ENCODE peak calls at places on chromosomes 2 and 18, in eight cellular contexts. C is K562, K is HCT116, R is H1, D is endothelial cell of umbilical vein, E is HepG2, P is GM12878, J is SK-N-SH. L is an unnamed sample.

GRCh38 chr2:223460774-223461211 is 141.4 kb downstream of the SCG2 start:
- DNase-seq in C (no peak), K (peak; percentile 67), R (no peak), D (peak; percentile 49), E (no peak), P (no peak), J (no peak), L (no peak)

GRCh38 chr2:133812826-133813617 is 244.8 kb upstream of the NCKAP5 start:
- DNase-seq in C (no peak), K (peak; percentile 65), R (no peak), D (peak; percentile 78), E (no peak), P (no peak), J (no peak), L (no peak)

GRCh38 chr2:85998071-85998991 is 107.4 kb downstream of the POLR1A start:
- DNase-seq in C (peak; percentile 51), K (no peak), R (no peak), D (no peak), E (no peak), P (no peak), J (no peak), L (no peak)

GRCh38 chr2:240732911-240733622 is 41.4 kb downstream of the AQP12A start:
- DNase-seq in C (no peak), K (no peak), R (no peak), D (no peak), E (no peak), P (no peak), J (no peak), L (no peak)

GRCh38 chr2:234544659-234545611 is 48.1 kb upstream of the ARL4C start:
- DNase-seq in C (peak; percentile 46), K (peak; percentile 38), R (peak; percentile 29), D (peak; percentile 38), E (peak; percentile 44), P (no peak), J (peak; percentile 86), L (no peak)

GRCh38 chr2:112623913-112624777 is 21.6 kb upstream of the SLC20A1 start:
- DNase-seq in C (peak; percentile 74), K (peak; percentile 56), R (no peak), D (peak; percentile 65), E (no peak), P (no peak), J (no peak), L (no peak)

GRCh38 chr2:24469148-24469547 is 21.9 kb upstream of the NCOA1 start:
- DNase-seq in C (no peak), K (no peak), R (no peak), D (no peak), E (no peak), P (no peak), J (no peak), L (no peak)

GRCh38 chr2:107808986-107809385 is 17.7 kb upstream of the RGPD4 start:
- DNase-seq in C (no peak), K (no peak), R (no peak), D (no peak), E (no peak), P (no peak), J (no peak), L (no peak)

GRCh38 chr2:72937356-72937669 is 20.0 kb downstream of the EMX1 start:
- DNase-seq in C (no peak), K (no peak), R (no peak), D (no peak), E (no peak), P (no peak), J (peak; percentile 65), L (no peak)

GRCh38 chr2:37625156-37625555 is 46.3 kb downstream of the CDC42EP3 start:
- DNase-seq in C (no peak), K (no peak), R (no peak), D (no peak), E (no peak), P (no peak), J (no peak), L (no peak)

GRCh38 chr2:196330645-196331044 is 159.3 kb upstream of the STK17B start:
- DNase-seq in C (no peak), K (no peak), R (no peak), D (peak; percentile 32), E (no peak), P (no peak), J (no peak), L (no peak)

GRCh38 chr18:2657043-2657512 is 1.6 kb downstream of the SMCHD1 start:
- DNase-seq in C (no peak), K (no peak), R (no peak), D (peak; percentile 46), E (no peak), P (no peak), J (no peak), L (no peak)

GRCh38 chr2:74919827-74920226 is 38.6 kb upstream of the POLE4 start:
- DNase-seq in C (peak; percentile 77), K (peak; percentile 38), R (peak; percentile 57), D (peak; percentile 47), E (peak; percentile 31), P (no peak), J (peak; percentile 86), L (no peak)

GRCh38 chr2:86341470-86341869 is 4.0 kb upstream of the REEP1 start:
- DNase-seq in C (no peak), K (no peak), R (no peak), D (no peak), E (no peak), P (no peak), J (no peak), L (no peak)

GRCh38 chr2:101745711-101746694 is 48.5 kb downstream of the MAP4K4 start:
- DNase-seq in C (no peak), K (no peak), R (no peak), D (peak; percentile 87), E (peak; percentile 32), P (no peak), J (no peak), L (peak; percentile 26)

GRCh38 chr18:23884712-23885375 is 129.7 kb upstream of the TTC39C start:
- DNase-seq in C (no peak), K (no peak), R (no peak), D (no peak), E (peak; percentile 12), P (no peak), J (no peak), L (no peak)

GRCh38 chr2:171160119-171160629 is 519 bp downstream of the TLK1 start:
- DNase-seq in C (no peak), K (peak; percentile 21), R (no peak), D (peak; percentile 68), E (peak; percentile 55), P (no peak), J (peak; percentile 81), L (no peak)
- TF ChIP-seq POLR2AphosphoS5 in C (no peak), K (no peak), R (no peak), D (no peak), E (no peak), P (no peak), J (no peak), L (peak; percentile 41)

DNA sequence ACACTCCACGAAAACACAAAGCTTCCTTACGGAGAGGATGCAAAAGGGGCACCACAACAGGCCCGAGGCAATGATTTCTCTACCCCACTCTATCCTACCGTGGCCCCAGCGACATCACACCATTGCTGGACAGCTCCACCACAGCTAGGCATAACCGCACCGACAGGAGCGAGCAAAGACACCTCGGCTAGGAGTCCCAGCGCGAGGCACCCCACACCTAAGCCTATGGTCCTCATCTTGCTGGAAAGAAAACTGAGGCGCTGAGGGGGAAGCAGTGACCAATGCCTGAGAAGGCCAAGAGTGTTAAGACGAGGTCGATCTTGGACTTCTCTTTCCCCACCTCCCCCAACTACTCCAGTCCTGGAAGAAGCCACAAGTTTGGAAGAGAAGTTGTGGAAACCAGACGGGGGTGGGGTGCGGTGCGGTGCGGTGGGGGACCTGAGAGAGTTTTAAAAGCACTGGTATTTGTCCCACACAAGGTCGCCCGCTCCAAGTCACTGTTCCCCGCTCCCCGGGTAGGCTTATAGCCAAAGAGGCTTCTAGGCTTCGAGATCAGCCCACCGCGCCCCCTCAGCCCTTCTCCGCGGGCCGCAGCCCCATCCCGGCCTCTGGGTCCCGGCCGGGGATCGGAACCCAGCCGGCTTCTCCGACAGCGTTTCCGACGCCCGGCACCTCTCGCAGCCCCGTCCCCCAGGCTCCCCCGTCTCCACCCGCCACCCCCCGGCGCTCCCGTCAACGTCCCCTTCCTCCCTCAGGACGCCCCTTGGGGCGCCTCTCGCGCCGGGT is 766 bp downstream of the PDE6D start:
- DNase-seq in C (peak; percentile 48), K (no peak), R (no peak), D (peak; percentile 46), E (peak; percentile 44), P (no peak), J (peak; percentile 37), L (no peak)
- H3K9ac ChIP-seq in C (peak overlapping the region; percentile 94), K (peak overlapping the region; percentile 60), R (no peak overlapping the region), D (peak overlapping the region; percentile 60), E (peak overlapping the region; percentile 77), P (peak overlapping the region; percentile 75), J (peak overlapping the region; percentile 67), L (peak overlapping the region; percentile 67)

DNA sequence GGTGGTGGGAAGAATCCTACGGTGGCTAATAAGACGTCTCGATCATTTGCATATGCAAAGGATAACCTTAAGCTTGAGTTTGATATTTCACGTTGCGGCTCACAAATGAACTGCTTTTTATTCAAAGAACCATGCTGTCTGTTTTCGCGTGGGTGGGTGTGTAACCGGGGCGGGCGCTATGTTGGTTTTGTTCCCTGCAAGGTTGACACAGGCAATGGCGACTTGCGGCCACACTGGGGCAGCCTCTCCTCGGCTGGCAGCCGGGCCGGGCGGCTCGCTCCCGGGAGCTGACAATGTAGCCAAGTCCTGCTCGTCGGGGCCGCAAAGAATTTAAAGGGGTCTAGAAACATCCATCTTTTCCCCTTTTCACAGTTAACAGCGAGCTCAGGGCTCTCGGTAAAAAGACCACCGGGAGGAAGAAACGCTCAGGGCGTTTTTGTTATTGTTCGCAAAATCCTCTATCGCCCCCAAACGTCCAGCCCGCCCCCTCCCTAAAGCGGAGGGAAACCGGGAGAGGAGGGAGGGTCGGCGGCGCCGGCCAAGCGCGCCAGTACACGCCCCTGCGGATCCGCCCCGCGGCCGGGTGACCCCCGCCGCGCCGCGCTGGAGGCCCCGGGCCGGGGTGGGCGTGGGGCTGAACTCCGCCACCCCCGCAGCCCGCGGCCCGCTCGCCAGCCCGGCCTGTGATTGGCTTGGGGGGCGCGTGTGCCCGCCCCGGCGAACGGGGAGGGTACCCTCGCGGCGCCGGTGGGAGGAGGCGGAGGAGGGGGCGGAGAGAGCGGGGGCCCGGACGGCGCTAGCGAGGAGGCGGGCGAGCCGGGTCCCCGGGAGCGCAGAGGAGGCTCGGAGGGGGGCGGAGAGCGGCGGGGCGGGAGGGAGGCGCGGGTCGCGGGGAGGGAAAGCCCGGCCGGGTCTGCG is at the start of gene NEDD4L:
- DNase-seq in C (peak; percentile 91), K (peak; percentile 68), R (no peak), D (peak; percentile 87), E (peak; percentile 82), P (peak; percentile 53), J (peak; percentile 92), L (no peak)
- TF ChIP-seq POLR2AphosphoS5 in C (no peak), K (peak; percentile 44), R (no peak), D (no peak), E (no peak), P (no peak), J (no peak), L (no peak)

DNA sequence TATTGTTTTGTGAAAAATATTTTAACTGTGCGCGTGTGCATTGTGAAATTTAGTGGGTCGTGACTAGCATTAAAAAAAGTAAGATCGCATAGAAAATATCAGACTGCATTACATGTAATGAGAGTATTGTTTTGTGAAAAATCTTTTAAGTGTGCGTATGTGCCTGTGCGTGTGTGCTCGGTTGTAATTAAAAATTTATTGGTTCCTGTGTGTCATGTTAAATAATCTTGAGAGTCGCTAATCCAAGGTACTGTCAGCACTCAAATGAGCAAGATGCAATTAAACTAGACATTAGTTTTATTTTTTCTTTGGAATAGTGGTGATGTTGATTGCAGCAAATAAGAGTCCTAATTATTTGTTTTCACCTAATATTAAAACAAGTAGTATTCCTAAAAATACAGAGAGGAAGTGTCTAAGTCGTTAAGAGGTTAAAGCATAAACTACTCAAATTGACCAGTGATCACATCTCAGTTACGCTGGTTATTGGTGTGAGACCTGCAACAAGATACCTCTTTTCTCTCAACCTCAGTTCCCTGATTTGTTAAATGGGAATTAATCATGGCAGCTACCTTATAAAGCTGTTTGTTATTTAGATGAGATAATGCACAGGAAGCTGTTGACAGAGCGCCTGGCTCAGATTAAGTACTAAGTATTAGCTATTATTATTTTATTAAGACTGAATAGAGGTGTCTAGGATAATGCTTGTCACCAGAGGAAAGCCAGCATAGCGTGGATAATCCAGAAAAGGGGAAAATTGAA is 1.9 kb downstream of the ZDBF2 start:
- DNase-seq in C (no peak), K (no peak), R (no peak), D (peak; percentile 21), E (no peak), P (no peak), J (no peak), L (no peak)
- H3K9ac ChIP-seq in C (no peak overlapping the region), K (no peak overlapping the region), R (no peak overlapping the region), D (no peak overlapping the region), E (no peak overlapping the region), P (peak overlapping the region; percentile 70), J (peak overlapping the region; percentile 71), L (peak overlapping the region; percentile 81)

L was measured in SK-N-MC.